ENCODE peak calls at places on chromosomes 3 and 15, in four cellular contexts. N is AG04450, A is transverse colon, V is HCT116. O is an unnamed sample.

GRCh38 chr3:4376499-4376898 is 73.3 kb downstream of the SETMAR start:
- DNase-seq in N (no peak), A (no peak), V (no peak), O (no peak)

GRCh38 chr15:101159936-101160770 is 91.7 kb downstream of the CHSY1 start:
- DNase-seq in N (no peak), A (no peak), V (no peak), O (no peak)

GRCh38 chr15:70853855-70854668 is at the start of gene LARP6:
- DNase-seq in N (no peak), A (peak; percentile 27), V (no peak), O (no peak)

GRCh38 chr3:155634121-155634719 is 110.7 kb downstream of the PLCH1 start:
- DNase-seq in N (no peak), A (no peak), V (no peak), O (no peak)

GRCh38 chr3:38646630-38647029 is 2.9 kb downstream of the SCN5A start:
- DNase-seq in N (no peak), A (no peak), V (no peak), O (peak; percentile 17)

GRCh38 chr3:188126271-188126670 is 27.7 kb upstream of the LPP start:
- DNase-seq in N (peak; percentile 38), A (no peak), V (no peak), O (no peak)

GRCh38 chr15:59814409-59814808 is 125.3 kb upstream of the BNIP2 start:
- DNase-seq in N (no peak), A (no peak), V (no peak), O (no peak)

GRCh38 chr3:126135398-126136076 is 44.8 kb downstream of the ALDH1L1 start:
- DNase-seq in N (no peak), A (peak; percentile 6), V (no peak), O (no peak)

GRCh38 chr3:56754753-56755365 is 46.9 kb downstream of the ARHGEF3 start:
- DNase-seq in N (no peak), A (peak; percentile 19), V (no peak), O (no peak)

GRCh38 chr3:99965077-99965476 is 147.4 kb downstream of the CMSS1 start:
- DNase-seq in N (no peak), A (no peak), V (no peak), O (no peak)

GRCh38 chr3:100254168-100254777 is 6.5 kb upstream of the TBC1D23 start:
- DNase-seq in N (peak; percentile 59), A (peak; percentile 49), V (peak; percentile 73), O (peak; percentile 6)

GRCh38 chr3:117898722-117899121 is 1135.9 kb downstream of the IGSF11 start:
- DNase-seq in N (no peak), A (no peak), V (peak; percentile 15), O (no peak)

GRCh38 chr3:45841380-45841700 is 579 bp downstream of the LZTFL1 start:
- DNase-seq in N (no peak), A (peak; percentile 19), V (no peak), O (no peak)

GRCh38 chr15:93372209-93372910 is 283.3 kb upstream of the RGMA start:
- DNase-seq in N (no peak), A (no peak), V (no peak), O (no peak)

GRCh38 chr3:46504780-46505179 is 7.0 kb downstream of the RTP3 start:
- DNase-seq in N (no peak), A (no peak), V (no peak), O (no peak)

GRCh38 chr15:35327789-35328188 is 218.2 kb downstream of the DPH6 start:
- DNase-seq in N (peak; percentile 3), A (no peak), V (no peak), O (no peak)

GRCh38 chr3:36906504-36907149 is 38.2 kb downstream of the TRANK1 start:
- DNase-seq in N (peak; percentile 18), A (no peak), V (no peak), O (no peak)

GRCh38 chr3:13237776-13238490 is 164.7 kb upstream of the IQSEC1 start:
- DNase-seq in N (no peak), A (no peak), V (no peak), O (no peak)

GRCh38 chr3:172138792-172139507 is 99.6 kb downstream of the FNDC3B start:
- DNase-seq in N (no peak), A (peak; percentile 66), V (no peak), O (no peak)

GRCh38 chr15:41961803-41962202 is 10.6 kb downstream of the EHD4 start:
- DNase-seq in N (no peak), A (no peak), V (no peak), O (no peak)

GRCh38 chr3:132038198-132038825 is 3.5 kb upstream of the CPNE4 start:
- DNase-seq in N (no peak), A (no peak), V (no peak), O (no peak)

GRCh38 chr3:44326035-44326434 is 12.5 kb upstream of the TCAIM start:
- DNase-seq in N (no peak), A (no peak), V (no peak), O (no peak)

GRCh38 chr15:52109559-52110451 is 2.8 kb downstream of the BCL2L10 start:
- DNase-seq in N (no peak), A (no peak), V (no peak), O (no peak)

GRCh38 chr15:76342046-76342381 is 5.4 kb downstream of the ISL2 start:
- DNase-seq in N (no peak), A (no peak), V (no peak), O (no peak)

GRCh38 chr15:99592135-99592845 is 26.5 kb downstream of the MEF2A start:
- DNase-seq in N (peak; percentile 20), A (no peak), V (no peak), O (no peak)

GRCh38 chr15:91874992-91875651 is 21.6 kb downstream of the SLCO3A1 start:
- DNase-seq in N (no peak), A (no peak), V (no peak), O (no peak)

GRCh38 chr3:183254816-183255730 is 2.0 kb downstream of the B3GNT5 start:
- DNase-seq in N (no peak), A (no peak), V (no peak), O (no peak)

GRCh38 chr3:159762238-159762637 is 226.4 kb upstream of the IL12A start:
- DNase-seq in N (no peak), A (no peak), V (no peak), O (no peak)
- H3K4me3 ChIP-seq in N (peak overlapping the region; percentile 75), A (no peak overlapping the region), V (peak overlapping the region; percentile 50), O (no peak overlapping the region)

GRCh38 chr3:76652524-76652923 is 387.4 kb upstream of the ROBO2 start:
- DNase-seq in N (no peak), A (no peak), V (no peak), O (no peak)

GRCh38 chr3:76646921-76647562 is 392.9 kb upstream of the ROBO2 start:
- DNase-seq in N (no peak), A (no peak), V (no peak), O (no peak)

GRCh38 chr3:76656531-76657070 is 383.3 kb upstream of the ROBO2 start:
- DNase-seq in N (no peak), A (no peak), V (no peak), O (no peak)

GRCh38 chr3:76651784-76652183 is 388.1 kb upstream of the ROBO2 start:
- DNase-seq in N (no peak), A (no peak), V (no peak), O (no peak)
- TF ChIP-seq CTCF in N (peak; percentile 11), A (no peak), V (no peak), O (no peak)

DNA sequence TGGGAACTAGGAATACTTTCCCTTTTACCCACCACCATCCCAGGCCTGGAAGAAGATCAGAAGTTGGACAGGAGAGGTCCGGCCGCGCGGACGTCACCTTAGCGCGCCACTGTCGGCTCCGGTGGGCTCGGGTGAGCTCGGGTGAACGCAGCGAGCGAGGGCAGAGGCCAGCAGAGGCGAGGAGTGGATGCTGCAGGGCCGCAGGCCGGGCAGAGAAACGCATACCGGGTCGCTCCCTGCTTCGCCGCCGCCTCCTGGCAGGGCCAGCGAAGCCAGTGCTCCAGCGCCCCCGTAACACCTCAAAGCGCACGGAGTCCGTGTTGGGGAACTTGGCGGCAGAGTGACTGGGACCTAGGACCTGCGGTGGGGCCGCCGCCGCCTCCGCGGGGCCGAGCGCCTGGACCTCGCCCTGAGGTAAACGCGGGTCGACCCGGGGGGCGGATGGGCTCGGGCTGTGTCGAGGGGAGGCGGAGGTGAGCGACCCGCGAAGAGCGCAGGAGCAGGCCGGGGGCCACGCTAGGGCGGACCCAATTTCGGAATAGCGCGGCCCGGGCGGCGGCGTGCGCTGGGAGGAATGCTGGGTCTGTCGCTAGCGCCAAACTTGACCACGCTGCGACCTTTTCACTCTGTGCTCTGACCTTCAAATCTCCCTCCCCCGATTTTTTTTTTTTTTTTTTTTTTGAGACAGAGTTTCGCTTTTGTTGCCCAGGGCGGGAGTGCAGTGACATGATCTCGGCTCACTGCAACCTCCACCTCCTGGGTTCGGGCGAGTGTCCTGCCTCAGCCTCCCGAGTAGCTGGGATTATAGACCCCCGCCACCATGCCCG is 1.6 kb downstream of the CYP11A1 start:
- DNase-seq in N (no peak), A (peak; percentile 27), V (no peak), O (no peak)
- H3K4me3 ChIP-seq in N (peak overlapping the region; percentile 57), A (peak overlapping the region; percentile 52), V (no peak overlapping the region), O (no peak overlapping the region)

GRCh38 chr3:55408193-55408826 is 78.8 kb downstream of the WNT5A start:
- DNase-seq in N (no peak), A (peak; percentile 52), V (no peak), O (no peak)

GRCh38 chr3:55407426-55407820 is 79.7 kb downstream of the WNT5A start:
- DNase-seq in N (no peak), A (no peak), V (no peak), O (no peak)

GRCh38 chr3:55402886-55403605 is 84.1 kb downstream of the WNT5A start:
- DNase-seq in N (no peak), A (no peak), V (no peak), O (peak; percentile 70)

GRCh38 chr3:55406666-55407425 is 80.3 kb downstream of the WNT5A start:
- DNase-seq in N (no peak), A (no peak), V (no peak), O (no peak)

GRCh38 chr3:55405436-55405835 is 81.7 kb downstream of the WNT5A start:
- DNase-seq in N (no peak), A (no peak), V (no peak), O (no peak)
- TF ChIP-seq CTCF in N (peak; percentile 8), A (no peak), V (no peak), O (peak; percentile 2)

O was measured in LNCaP clone FGC.